ENCODE peak calls at places on chromosomes 13 and 19, in six cellular contexts. L, D, N, I, M and K are unnamed samples.

GRCh38 chr13:24264976-24265375 is 44.4 kb upstream of the C1QTNF9 start:
- DNase-seq in L (no peak), D (no peak), N (no peak), I (peak; percentile 88), M (no peak), K (no peak)

GRCh38 chr13:96662036-96662435 is 332.2 kb downstream of the OXGR1 start:
- DNase-seq in L (no peak), D (no peak), N (no peak), I (no peak), M (no peak), K (no peak)

GRCh38 chr19:18417250-18418033 is 1.8 kb upstream of the SSBP4 start:
- DNase-seq in L (peak; percentile 96), D (peak; percentile 56), N (no peak), I (no peak), M (no peak), K (no peak)

GRCh38 chr19:58218899-58219298 is 9.8 kb upstream of the ZNF544 start:
- DNase-seq in L (peak; percentile 44), D (no peak), N (no peak), I (no peak), M (no peak), K (no peak)

GRCh38 chr13:50400930-50401553 is 385.8 kb downstream of the KCNRG start:
- DNase-seq in L (peak; percentile 88), D (peak; percentile 73), N (peak; percentile 57), I (no peak), M (no peak), K (no peak)

GRCh38 chr13:44437356-44438233 is 64.0 kb downstream of the SERP2 start:
- DNase-seq in L (peak; percentile 57), D (no peak), N (no peak), I (no peak), M (no peak), K (no peak)

GRCh38 chr19:51503891-51504290 is 2.3 kb upstream of the SIGLEC12 start:
- DNase-seq in L (no peak), D (no peak), N (no peak), I (no peak), M (no peak), K (no peak)

GRCh38 chr13:103961784-103962183 is 895.6 kb upstream of the SLC10A2 start:
- DNase-seq in L (peak; percentile 33), D (peak; percentile 12), N (no peak), I (no peak), M (no peak), K (no peak)

DNA sequence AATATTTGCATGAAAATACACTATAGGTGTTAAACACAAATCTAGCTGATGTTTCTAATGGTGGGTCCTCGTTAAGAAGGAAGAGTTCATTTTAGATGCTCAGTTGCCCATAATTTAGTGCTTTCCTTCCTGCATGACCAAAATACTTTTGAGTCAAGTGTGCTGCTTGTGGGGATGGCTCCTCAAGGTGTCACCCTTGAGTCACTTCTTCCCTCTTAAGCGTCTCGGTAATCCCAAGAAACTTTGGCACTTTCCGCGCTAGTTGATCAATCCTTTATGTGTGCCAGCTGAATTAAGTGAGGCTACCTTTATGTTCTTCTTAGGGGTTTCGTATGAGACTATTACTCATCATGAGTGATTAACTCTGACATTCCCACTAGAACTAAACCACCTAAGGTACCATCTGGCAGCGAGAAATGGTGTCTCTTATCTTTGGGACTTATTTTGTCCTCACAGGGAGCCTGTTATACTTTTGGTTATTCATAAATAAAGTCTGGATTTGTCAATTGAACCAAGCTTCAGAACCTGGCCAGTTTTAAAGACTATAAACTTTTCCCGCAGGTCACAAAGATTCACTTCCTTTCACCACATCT is 106.8 kb downstream of the NHLRC3 start:
- DNase-seq in L (peak; percentile 86), D (peak; percentile 53), N (peak; percentile 11), I (no peak), M (peak; percentile 62), K (peak; percentile 86)
- TF ChIP-seq CTCF in L (peak; percentile 84), D (peak; percentile 87), N (peak; percentile 86), I (no peak), M (peak; percentile 86), K (no peak)

GRCh38 chr13:98273824-98274786 is 97.0 kb upstream of the RNF113B start:
- DNase-seq in L (no peak), D (no peak), N (no peak), I (no peak), M (no peak), K (no peak)

GRCh38 chr13:98275711-98276171 is 98.7 kb upstream of the RNF113B start:
- DNase-seq in L (no peak), D (no peak), N (no peak), I (no peak), M (no peak), K (no peak)

GRCh38 chr13:98273067-98273823 is 96.2 kb upstream of the RNF113B start:
- DNase-seq in L (no peak), D (no peak), N (no peak), I (no peak), M (no peak), K (no peak)

GRCh38 chr13:98276486-98276885 is 99.4 kb upstream of the RNF113B start:
- DNase-seq in L (no peak), D (no peak), N (no peak), I (no peak), M (no peak), K (no peak)

DNA sequence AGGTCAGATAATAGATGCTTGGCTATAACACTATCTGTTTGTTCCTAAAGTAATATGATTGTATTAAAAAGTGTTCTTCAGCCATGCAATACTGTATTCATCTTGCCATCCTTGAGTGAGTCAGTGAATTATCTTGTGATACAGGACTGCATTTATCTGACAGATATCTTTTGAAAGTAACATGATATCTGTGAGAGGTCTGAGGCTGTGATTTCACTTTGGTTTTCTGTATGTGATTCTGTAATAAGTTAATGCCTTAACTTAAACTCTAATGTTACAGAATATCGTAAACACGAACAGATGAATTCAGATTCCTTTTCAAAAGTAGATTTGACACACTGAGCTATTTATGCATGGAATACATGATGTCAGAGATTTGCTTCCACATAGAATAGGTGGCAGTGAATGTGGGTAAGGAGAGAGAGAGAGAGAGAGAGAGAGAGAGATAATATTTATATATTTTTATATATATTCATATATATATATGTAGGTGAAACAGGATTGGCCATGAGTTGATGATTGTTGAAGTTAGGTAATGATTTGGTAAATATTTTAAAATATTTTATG is 97.9 kb upstream of the RNF113B start:
- DNase-seq in L (no peak), D (peak; percentile 43), N (no peak), I (no peak), M (no peak), K (no peak)
- H3K4me3 ChIP-seq in L (no peak overlapping the region), D (no peak overlapping the region), N (no peak overlapping the region), I (no peak overlapping the region), M (no peak overlapping the region), K (no peak overlapping the region)

GRCh38 chr19:47157455-47158321 is 27.1 kb downstream of the SAE1 start:
- DNase-seq in L (peak; percentile 83), D (peak; percentile 70), N (no peak), I (peak; percentile 66), M (peak; percentile 75), K (peak; percentile 84)
- TF ChIP-seq CTCF in L (peak; percentile 13), D (peak; percentile 33), N (no peak), I (no peak), M (no peak), K (no peak)

GRCh38 chr13:110309661-110310524 is 2.8 kb downstream of the COL4A2 start:
- DNase-seq in L (no peak), D (no peak), N (no peak), I (no peak), M (no peak), K (peak; percentile 76)
- H3K4me3 ChIP-seq in L (no peak overlapping the region), D (peak overlapping the region; percentile 98), N (no peak overlapping the region), I (no peak overlapping the region), M (no peak overlapping the region), K (no peak overlapping the region)

DNA sequence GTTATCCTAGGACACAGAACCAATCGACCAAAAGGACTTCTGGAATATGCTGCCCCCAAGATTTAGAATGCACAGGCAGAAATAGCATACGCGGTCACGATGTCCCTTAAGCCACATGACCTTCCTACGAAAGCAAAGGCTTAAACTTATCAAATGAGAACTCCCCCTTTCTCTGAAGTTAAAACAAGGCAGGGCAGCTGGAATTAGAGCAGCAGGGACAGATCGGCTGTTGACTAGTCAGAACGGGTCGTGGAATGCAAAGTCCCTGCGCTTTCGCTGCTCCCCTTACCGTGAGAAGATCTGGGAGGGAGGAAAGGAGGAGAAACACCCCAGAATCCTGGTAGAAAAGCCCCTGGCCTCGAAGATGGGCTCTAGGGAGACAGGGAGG is 799 bp upstream of the USPL1 start:
- DNase-seq in L (peak; percentile 93), D (peak; percentile 86), N (peak; percentile 56), I (no peak), M (peak; percentile 77), K (peak; percentile 84)
- TF ChIP-seq CTCF in L (no peak), D (no peak), N (no peak), I (no peak), M (no peak), K (no peak)

DNA sequence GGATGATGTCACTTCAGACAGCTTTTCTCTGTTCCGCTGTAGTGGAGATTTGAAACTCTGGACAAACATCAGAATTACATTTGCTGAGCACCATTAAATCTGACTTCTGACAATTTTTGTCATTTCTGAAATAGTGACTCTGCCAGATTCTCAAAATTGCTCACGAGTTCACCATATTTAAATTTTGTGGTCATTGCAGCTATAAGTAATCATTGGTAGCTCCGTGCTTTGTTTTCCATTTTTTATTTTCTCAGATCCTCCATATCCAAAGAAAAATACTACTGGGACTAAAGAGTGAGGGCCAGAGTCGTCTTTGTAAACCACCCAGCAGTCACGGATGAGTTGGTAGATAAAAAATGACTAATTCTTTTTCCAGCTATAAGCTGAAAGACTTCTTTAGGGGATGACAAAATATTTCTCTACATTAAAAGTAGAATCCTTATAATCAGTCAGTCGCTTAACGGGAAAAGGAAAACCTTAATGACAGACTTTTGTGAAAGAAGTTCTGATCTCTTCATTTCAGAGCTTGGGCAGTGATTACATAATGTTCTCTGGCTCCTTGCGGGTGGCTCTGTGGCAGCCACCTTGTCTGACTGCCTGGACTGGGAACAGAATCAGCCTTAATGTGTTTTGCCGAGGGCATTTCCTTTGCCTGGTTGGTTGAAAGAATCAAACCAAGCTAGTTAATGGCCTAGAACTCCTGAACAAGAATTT is 2.3 kb downstream of the ITM2B start:
- DNase-seq in L (peak; percentile 44), D (no peak), N (no peak), I (no peak), M (no peak), K (peak; percentile 49)
- H3K4me3 ChIP-seq in L (peak overlapping the region; percentile 97), D (peak overlapping the region; percentile 95), N (peak overlapping the region; percentile 54), I (peak overlapping the region; percentile 98), M (peak overlapping the region; percentile 92), K (no peak overlapping the region)